ENCODE peak calls at places on chromosomes 6 and 20, in nine cellular contexts. G is PC-3, Y is HL-60, I is GM06990, O is transverse colon, E is tibial artery, H is heart right ventricle, Q is foreskin fibroblast, M is cardiac fibroblast. N is an unnamed sample.
A peak's percentile ranks its signal among the peaks of the same experiment; 100 is the strongest.

GRCh38 chr6:119966484-119966883 is 616.9 kb upstream of the MAN1A1 start:
- DNase-seq in G (peak; percentile 13), Y (no peak), I (no peak), O (no peak), E (no peak), H (no peak), Q (no peak), M (no peak), N (no peak)

GRCh38 chr6:10567256-10568041 is 46.3 kb downstream of the GCNT2 start:
- DNase-seq in G (no peak), Y (no peak), I (no peak), O (no peak), E (no peak), H (no peak), Q (no peak), M (no peak), N (no peak)

GRCh38 chr6:150241751-150242150 is 98.9 kb downstream of the PPP1R14C start:
- DNase-seq in G (no peak), Y (no peak), I (no peak), O (no peak), E (no peak), H (no peak), Q (no peak), M (no peak), N (no peak)

GRCh38 chr20:1569417-1569861 is 11.9 kb upstream of the SIRPD start:
- DNase-seq in G (peak; percentile 100), Y (peak; percentile 89), I (no peak), O (no peak), E (no peak), H (no peak), Q (peak; percentile 51), M (no peak), N (no peak)

GRCh38 chr6:41185991-41186675 is 14.8 kb downstream of the TREML2 start:
- DNase-seq in G (no peak), Y (no peak), I (no peak), O (no peak), E (no peak), H (no peak), Q (no peak), M (no peak), N (no peak)

GRCh38 chr6:1624071-1624847 is 14.5 kb downstream of the FOXC1 start:
- DNase-seq in G (no peak), Y (no peak), I (no peak), O (no peak), E (peak; percentile 77), H (no peak), Q (no peak), M (no peak), N (no peak)

GRCh38 chr6:168640738-168641137 is 199.8 kb downstream of the SMOC2 start:
- DNase-seq in G (no peak), Y (no peak), I (no peak), O (no peak), E (no peak), H (no peak), Q (no peak), M (peak; percentile 37), N (no peak)

GRCh38 chr6:170186909-170187668 is 103.8 kb downstream of the DLL1 start:
- DNase-seq in G (no peak), Y (no peak), I (no peak), O (no peak), E (no peak), H (no peak), Q (no peak), M (no peak), N (no peak)

GRCh38 chr6:90425161-90425641 is 128.6 kb upstream of the BACH2 start:
- DNase-seq in G (no peak), Y (no peak), I (peak; percentile 57), O (no peak), E (no peak), H (no peak), Q (no peak), M (no peak), N (no peak)

GRCh38 chr6:53042112-53042511 is 23.1 kb upstream of the FBXO9 start:
- DNase-seq in G (peak; percentile 97), Y (no peak), I (no peak), O (no peak), E (no peak), H (no peak), Q (peak; percentile 91), M (peak; percentile 75), N (no peak)

GRCh38 chr6:67362976-67363375 is 1272.1 kb upstream of the ADGRB3 start:
- DNase-seq in G (no peak), Y (no peak), I (no peak), O (no peak), E (no peak), H (no peak), Q (no peak), M (no peak), N (no peak)

GRCh38 chr20:17680128-17680835 is 1.8 kb downstream of the RRBP1 start:
- DNase-seq in G (peak; percentile 80), Y (peak; percentile 19), I (peak; percentile 31), O (peak; percentile 75), E (peak; percentile 57), H (peak; percentile 42), Q (peak; percentile 90), M (peak; percentile 80), N (peak; percentile 43)

GRCh38 chr6:132132420-132132819 is 181.2 kb upstream of the CCN2 start:
- DNase-seq in G (no peak), Y (no peak), I (no peak), O (no peak), E (no peak), H (no peak), Q (peak; percentile 30), M (peak; percentile 86), N (no peak)

GRCh38 chr20:18731940-18732339 is 81.6 kb upstream of the SCP2D1 start:
- DNase-seq in G (no peak), Y (no peak), I (no peak), O (no peak), E (no peak), H (no peak), Q (no peak), M (no peak), N (no peak)

GRCh38 chr6:89385156-89385667 is 26.9 kb downstream of the RRAGD start:
- DNase-seq in G (peak; percentile 66), Y (no peak), I (peak; percentile 55), O (no peak), E (no peak), H (no peak), Q (no peak), M (peak; percentile 20), N (no peak)

GRCh38 chr6:53035549-53036213 is 29.5 kb upstream of the FBXO9 start:
- DNase-seq in G (no peak), Y (no peak), I (no peak), O (no peak), E (no peak), H (no peak), Q (peak; percentile 35), M (peak; percentile 27), N (no peak)

GRCh38 chr6:11575408-11576033 is 38.0 kb downstream of the TMEM170B start:
- DNase-seq in G (peak; percentile 85), Y (peak; percentile 82), I (peak; percentile 20), O (peak; percentile 57), E (peak; percentile 57), H (peak; percentile 56), Q (peak; percentile 88), M (peak; percentile 87), N (no peak)

GRCh38 chr6:4936681-4937041 is 67.2 kb downstream of the RPP40 start:
- DNase-seq in G (peak; percentile 58), Y (peak; percentile 30), I (no peak), O (no peak), E (no peak), H (peak; percentile 25), Q (peak; percentile 71), M (peak; percentile 77), N (no peak)

GRCh38 chr20:52313335-52313963 is 121.9 kb upstream of the ZFP64 start:
- DNase-seq in G (peak; percentile 76), Y (no peak), I (no peak), O (no peak), E (no peak), H (no peak), Q (peak; percentile 5), M (peak; percentile 60), N (no peak)

GRCh38 chr6:5995705-5996686 is 10.7 kb downstream of the NRN1 start:
- DNase-seq in G (no peak), Y (peak; percentile 26), I (no peak), O (peak; percentile 54), E (peak; percentile 61), H (peak; percentile 84), Q (peak; percentile 74), M (peak; percentile 39), N (no peak)
- TF ChIP-seq CTCF in G (no peak), Y (no peak), I (no peak), O (peak; percentile 13), E (peak; percentile 20), H (peak; percentile 20), Q (peak; percentile 27), M (no peak), N (no peak)

GRCh38 chr6:35727935-35728662 is 8.7 kb upstream of the ARMC12 start:
- DNase-seq in G (peak; percentile 87), Y (peak; percentile 94), I (peak; percentile 89), O (peak; percentile 96), E (peak; percentile 93), H (peak; percentile 88), Q (peak; percentile 99), M (peak; percentile 99), N (peak; percentile 85)
- TF ChIP-seq CTCF in G (no peak), Y (no peak), I (no peak), O (peak; percentile 26), E (peak; percentile 21), H (no peak), Q (no peak), M (no peak), N (no peak)

DNA sequence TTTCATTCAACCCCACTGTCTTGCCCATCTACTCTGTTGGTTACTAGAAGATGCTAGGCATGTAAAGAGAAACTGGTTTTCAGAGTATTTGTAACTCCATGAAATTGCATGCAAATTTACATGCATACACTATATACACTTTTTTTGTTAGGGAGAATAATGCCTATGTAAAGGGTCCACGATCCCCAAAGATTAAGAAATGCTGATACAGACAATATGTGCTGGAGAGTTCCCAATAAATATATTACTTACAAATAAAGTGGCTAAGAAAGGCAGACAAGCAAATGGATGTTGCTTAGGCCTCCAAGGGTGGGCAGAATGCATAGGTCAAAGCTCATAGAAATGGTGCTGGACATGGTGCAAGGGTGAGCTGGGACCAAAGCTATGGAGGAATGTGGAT is 109.6 kb upstream of the NHSL1 start:
- DNase-seq in G (no peak), Y (no peak), I (no peak), O (no peak), E (no peak), H (no peak), Q (no peak), M (no peak), N (no peak)
- TF ChIP-seq CTCF in G (no peak), Y (no peak), I (no peak), O (no peak), E (no peak), H (no peak), Q (no peak), M (no peak), N (no peak)

DNA sequence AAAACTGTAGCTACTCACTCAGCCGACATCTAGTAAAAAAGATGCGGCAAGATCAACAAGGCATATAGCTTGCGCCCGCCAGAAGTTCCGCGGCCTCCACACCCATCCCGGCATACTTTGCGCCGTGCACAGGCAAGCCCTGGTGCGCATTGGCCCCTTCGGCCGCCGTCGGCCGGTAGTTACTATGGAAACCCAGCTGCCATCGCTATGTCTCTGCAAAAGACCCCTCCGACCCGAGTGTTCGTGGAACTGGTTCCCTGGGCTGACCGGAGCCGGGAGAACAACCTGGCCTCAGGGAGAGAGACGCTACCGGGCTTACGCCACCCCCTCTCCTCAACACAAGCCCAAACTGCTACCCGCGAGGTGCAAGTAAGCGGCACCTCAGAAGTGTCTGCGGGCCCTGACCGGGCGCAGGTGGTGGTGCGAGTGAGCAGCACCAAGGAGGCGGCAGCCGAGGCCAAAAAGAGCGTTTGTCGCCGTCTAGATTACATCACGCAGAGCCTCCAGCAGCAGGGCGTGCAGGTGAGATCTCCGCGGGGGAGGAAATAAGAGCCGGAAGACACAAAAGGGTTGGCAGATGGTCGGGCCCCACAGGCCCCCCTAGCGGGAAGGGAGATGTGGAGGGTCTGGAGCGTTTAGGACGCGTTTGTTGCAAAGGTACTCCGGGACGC is at the start of gene IRAK1BP1:
- DNase-seq in G (peak; percentile 78), Y (peak; percentile 91), I (peak; percentile 93), O (peak; percentile 86), E (peak; percentile 67), H (peak; percentile 81), Q (peak; percentile 93), M (peak; percentile 88), N (peak; percentile 53)
- TF ChIP-seq CTCF in G (peak; percentile 9), Y (no peak), I (peak; percentile 32), O (no peak), E (no peak), H (no peak), Q (no peak), M (no peak), N (no peak)

N was measured in mesothelial cell of epicardium.